ENCODE peak calls at places on chromosomes 13 and 19, in nine cellular contexts. B is activated naive CD8-positive, alpha-beta T cell treated with anti-CD3 and anti-CD28 coated beads, Interleukin-2, amount 50 U/mL, for 24 hours; E is endodermal cell; U is mucosa of gallbladder; I is NCI-H1105 treated with DMSO at 0.1 percent for 48 hours; W is substantia nigra; O is GM19239; V is NCI-H524; Y is uterus. C is an unnamed sample.

GRCh38 chr19:8449830-8450229 is 5.1 kb downstream of the HNRNPM start:
- DNase-seq in V (no peak), O (no peak), Y (no peak), I (no peak), U (no peak), W (no peak), B (no peak), E (peak; percentile 63), C (no peak)

GRCh38 chr13:30159446-30159839 is 147.9 kb downstream of the KATNAL1 start:
- DNase-seq in V (no peak), O (no peak), B (peak; percentile 61), I (no peak), U (no peak), Y (no peak), E (peak; percentile 55), W (no peak), C (no peak)

GRCh38 chr19:34681478-34681877 is 4.0 kb downstream of the ZNF302 start:
- DNase-seq in W (no peak), Y (no peak), E (no peak), V (no peak), I (no peak), B (no peak), U (no peak), O (no peak), C (no peak)

GRCh38 chr19:55654833-55655647 is at the start of gene U2AF2:
- DNase-seq in U (peak; percentile 97), W (peak; percentile 85), E (peak; percentile 99), I (peak; percentile 97), V (peak; percentile 95), B (peak; percentile 97), Y (peak; percentile 97), O (peak; percentile 80), C (no peak)

GRCh38 chr13:104318121-104318520 is 1251.9 kb upstream of the SLC10A2 start:
- DNase-seq in E (no peak), W (no peak), B (no peak), O (no peak), V (peak; percentile 9), U (no peak), Y (no peak), I (peak; percentile 40), C (peak; percentile 49)

GRCh38 chr19:47330466-47330869 is 1.5 kb upstream of the C5AR2 start:
- DNase-seq in O (no peak), Y (no peak), E (no peak), I (no peak), B (no peak), V (no peak), W (no peak), U (no peak), C (no peak)

GRCh38 chr19:55086730-55087541 is 11.3 kb downstream of the EPS8L1 start:
- DNase-seq in O (no peak), I (peak; percentile 90), B (peak; percentile 68), Y (peak; percentile 93), U (peak; percentile 75), E (peak; percentile 99), V (peak; percentile 23), W (no peak), C (no peak)

GRCh38 chr19:10390652-10391286 is 10.4 kb upstream of the TYK2 start:
- DNase-seq in O (peak; percentile 82), W (no peak), U (peak; percentile 76), V (peak; percentile 65), I (peak; percentile 71), E (peak; percentile 93), Y (peak; percentile 59), B (peak; percentile 69), C (peak; percentile 30)

GRCh38 chr13:110057052-110057451 is 249.9 kb downstream of the COL4A1 start:
- DNase-seq in U (no peak), B (no peak), V (no peak), I (no peak), E (no peak), Y (no peak), O (no peak), W (no peak), C (no peak)

GRCh38 chr13:58476176-58476575 is 844.6 kb downstream of the PCDH17 start:
- DNase-seq in Y (no peak), I (no peak), E (peak; percentile 73), B (no peak), V (no peak), U (no peak), W (no peak), O (no peak), C (no peak)

GRCh38 chr13:74661851-74662250 is 527.6 kb upstream of the KLF12 start:
- DNase-seq in B (no peak), O (no peak), Y (no peak), V (no peak), I (no peak), E (no peak), W (no peak), U (no peak), C (no peak)

GRCh38 chr13:27182844-27183497 is 11.4 kb upstream of the USP12 start:
- DNase-seq in U (peak; percentile 79), V (no peak), W (no peak), O (no peak), I (no peak), E (no peak), Y (no peak), B (no peak), C (no peak)

GRCh38 chr13:102117175-102117830 is 284.5 kb downstream of the FGF14 start:
- DNase-seq in E (no peak), Y (no peak), W (no peak), V (no peak), O (no peak), I (no peak), B (no peak), U (no peak), C (no peak)

GRCh38 chr19:39137131-39137530 is 11.5 kb downstream of the PAK4 start:
- DNase-seq in Y (no peak), V (no peak), U (no peak), W (no peak), E (peak; percentile 39), I (no peak), O (no peak), B (no peak), C (no peak)

GRCh38 chr19:32570081-32570785 is 10.8 kb upstream of the PDCD5 start:
- DNase-seq in I (peak; percentile 46), V (peak; percentile 49), W (no peak), Y (peak; percentile 46), B (peak; percentile 46), E (peak; percentile 86), U (peak; percentile 50), O (peak; percentile 36), C (peak; percentile 28)

GRCh38 chr19:42284641-42285341 is 15.7 kb downstream of the CIC start:
- DNase-seq in E (peak; percentile 69), V (no peak), I (no peak), U (no peak), O (no peak), W (no peak), Y (peak; percentile 54), B (peak; percentile 34), C (no peak)

GRCh38 chr13:47092202-47092601 is 195.3 kb upstream of the HTR2A start:
- DNase-seq in E (no peak), Y (no peak), I (no peak), U (no peak), W (no peak), O (no peak), B (no peak), V (no peak), C (peak; percentile 23)

GRCh38 chr19:17560205-17560595 is 4.8 kb downstream of the COLGALT1 start:
- DNase-seq in I (no peak), O (no peak), V (no peak), U (no peak), B (no peak), Y (peak; percentile 50), E (no peak), W (no peak), C (no peak)

GRCh38 chr13:47934371-47934770 is 66.7 kb downstream of the SUCLA2 start:
- DNase-seq in B (no peak), U (no peak), W (no peak), E (no peak), O (no peak), I (no peak), Y (no peak), V (no peak), C (no peak)

GRCh38 chr13:87234981-87235380 is 436.2 kb upstream of the SLITRK5 start:
- DNase-seq in W (no peak), V (no peak), I (no peak), E (no peak), O (no peak), Y (no peak), U (no peak), B (no peak), C (no peak)

GRCh38 chr19:4291200-4291732 is 10.9 kb downstream of the TMIGD2 start:
- DNase-seq in B (no peak), V (no peak), U (no peak), Y (no peak), O (no peak), W (no peak), E (no peak), I (no peak), C (no peak)

GRCh38 chr19:53639471-53639870 is 7.7 kb downstream of the DPRX start:
- DNase-seq in B (no peak), E (no peak), V (no peak), U (no peak), W (no peak), I (no peak), Y (no peak), O (no peak), C (no peak)

GRCh38 chr19:5665781-5666513 is 14.4 kb downstream of the MICOS13 start:
- DNase-seq in U (no peak), B (no peak), W (no peak), Y (no peak), V (no peak), O (no peak), E (no peak), I (no peak), C (no peak)

GRCh38 chr13:67859904-67860303 is 629.8 kb upstream of the PCDH9 start:
- DNase-seq in V (no peak), Y (no peak), I (no peak), O (no peak), W (no peak), E (no peak), B (no peak), U (no peak), C (no peak)

GRCh38 chr19:7550987-7551761 is 15.7 kb downstream of the PNPLA6 start:
- DNase-seq in Y (peak; percentile 56), E (peak; percentile 98), U (peak; percentile 77), W (no peak), B (peak; percentile 26), V (peak; percentile 75), O (peak; percentile 67), I (no peak), C (peak; percentile 17)

GRCh38 chr19:11420429-11420893 is 1.3 kb upstream of the RGL3 start:
- DNase-seq in E (peak; percentile 66), W (no peak), O (no peak), V (no peak), I (peak; percentile 18), U (no peak), Y (peak; percentile 60), B (no peak), C (no peak)

GRCh38 chr19:13839193-13839937 is 37.6 kb upstream of the NANOS3 start:
- DNase-seq in O (peak; percentile 93), I (no peak), B (peak; percentile 90), V (no peak), W (no peak), U (peak; percentile 82), Y (peak; percentile 77), E (peak; percentile 88), C (no peak)